ENCODE peak calls at places on chromosomes 13 and 19, in ten cellular contexts. W, G, P, B, Z, M, X, V, J and F are unnamed samples.

GRCh38 chr19:4144666-4145261 is 8.7 kb upstream of the CREB3L3 start:
- DNase-seq in P (no peak), M (no peak), X (no peak), J (no peak), V (no peak), B (no peak), Z (no peak), G (no peak), W (no peak), F (no peak)

GRCh38 chr19:35913589-35913988 is 5.5 kb upstream of the TYROBP start:
- DNase-seq in W (no peak), B (no peak), J (no peak), V (no peak), M (no peak), G (no peak), Z (no peak), X (no peak), P (no peak), F (no peak)

GRCh38 chr19:2061936-2062729 is 11.1 kb upstream of the MKNK2 start:
- DNase-seq in B (no peak), G (no peak), V (no peak), X (no peak), P (no peak), Z (no peak), W (no peak), M (no peak), J (peak), F (no peak)

GRCh38 chr13:110410000-110410399 is 102.9 kb downstream of the COL4A2 start:
- DNase-seq in M (no peak), Z (no peak), G (no peak), J (no peak), P (no peak), W (no peak), B (no peak), V (no peak), X (no peak), F (no peak)

GRCh38 chr19:6007866-6008265 is 29.9 kb upstream of the RANBP3 start:
- DNase-seq in B (no peak), M (no peak), J (no peak), V (no peak), X (peak), Z (no peak), G (no peak), P (no peak), W (no peak), F (no peak)

GRCh38 chr13:45162821-45163220 is 38.0 kb downstream of the KCTD4 start:
- DNase-seq in G (no peak), X (no peak), J (no peak), B (no peak), W (peak), V (no peak), Z (no peak), M (no peak), P (no peak), F (no peak)

GRCh38 chr19:56107626-56108351 is 13.3 kb downstream of the ZNF787 start:
- DNase-seq in J (peak), P (no peak), X (peak), Z (no peak), M (no peak), G (no peak), V (no peak), W (no peak), B (no peak), F (no peak)

GRCh38 chr19:15316498-15316897 is 15.8 kb downstream of the BRD4 start:
- DNase-seq in M (no peak), W (no peak), V (no peak), G (no peak), B (no peak), Z (no peak), X (no peak), J (peak), P (no peak), F (no peak)

GRCh38 chr13:46160474-46161066 is 21.4 kb downstream of the LCP1 start:
- DNase-seq in X (peak), Z (no peak), W (no peak), P (no peak), J (no peak), M (peak), G (no peak), V (no peak), B (peak), F (peak)

GRCh38 chr19:46759817-46760333 is 13.6 kb upstream of the STRN4 start:
- DNase-seq in V (no peak), P (no peak), Z (no peak), J (no peak), B (no peak), G (no peak), W (peak), X (peak), M (no peak), F (no peak)

GRCh38 chr13:28532226-28533048 is 37.5 kb upstream of the FLT1 start:
- DNase-seq in B (no peak), X (no peak), G (no peak), Z (no peak), W (no peak), P (no peak), V (no peak), J (no peak), M (no peak), F (no peak)

GRCh38 chr13:50162001-50162400 is 146.8 kb downstream of the KCNRG start:
- DNase-seq in J (no peak), B (no peak), X (no peak), P (no peak), G (no peak), W (no peak), Z (no peak), V (peak), M (peak), F (no peak)

GRCh38 chr13:30714629-30715028 is 20.7 kb upstream of the ALOX5AP start:
- DNase-seq in V (no peak), P (no peak), W (no peak), X (no peak), Z (no peak), M (no peak), G (no peak), B (no peak), J (no peak), F (no peak)

GRCh38 chr13:112970552-112971287 is 1.7 kb downstream of the MCF2L start:
- DNase-seq in B (no peak), V (no peak), Z (no peak), X (no peak), M (no peak), G (no peak), W (no peak), P (no peak), J (peak), F (no peak)

GRCh38 chr13:79692846-79693245 is 211.9 kb downstream of the NDFIP2 start:
- DNase-seq in G (no peak), J (no peak), B (no peak), W (no peak), P (no peak), Z (no peak), X (no peak), M (no peak), V (no peak), F (no peak)

GRCh38 chr13:80047406-80047805 is 293.5 kb downstream of the SPRY2 start:
- DNase-seq in G (no peak), B (no peak), W (peak), J (no peak), P (no peak), Z (no peak), X (no peak), V (no peak), M (no peak), F (no peak)

GRCh38 chr19:50330365-50331078 is 1.3 kb upstream of the KCNC3 start:
- DNase-seq in P (peak), X (peak), Z (peak), J (no peak), G (peak), B (peak), M (no peak), V (peak), W (no peak), F (peak)

GRCh38 chr13:49082653-49083536 is 107.2 kb downstream of the FNDC3A start:
- DNase-seq in B (no peak), P (no peak), J (no peak), G (no peak), Z (no peak), W (peak), M (no peak), V (no peak), X (no peak), F (no peak)

GRCh38 chr19:35037716-35038622 is 3.6 kb upstream of the HPN start:
- DNase-seq in G (no peak), Z (no peak), X (no peak), J (no peak), W (no peak), P (no peak), B (no peak), M (peak), V (peak), F (peak)

GRCh38 chr13:28239374-28239773 is 101.0 kb downstream of the PAN3 start:
- DNase-seq in M (no peak), J (no peak), B (no peak), P (no peak), G (no peak), V (no peak), W (peak), X (no peak), Z (no peak), F (no peak)

GRCh38 chr13:52001120-52001731 is 10.0 kb downstream of the ATP7B start:
- DNase-seq in W (no peak), V (no peak), G (no peak), X (no peak), M (peak), Z (no peak), B (no peak), J (no peak), P (no peak), F (peak)

GRCh38 chr13:112748947-112749346 is 59.1 kb downstream of the ATP11A start:
- DNase-seq in V (no peak), W (no peak), J (no peak), Z (no peak), X (no peak), B (no peak), G (no peak), M (no peak), P (no peak), F (peak)

GRCh38 chr19:48558018-48558684 is 6.2 kb downstream of the SULT2B1 start:
- DNase-seq in G (no peak), Z (no peak), J (no peak), X (no peak), W (no peak), V (no peak), B (no peak), M (no peak), P (no peak), F (no peak)

GRCh38 chr19:16626796-16627193 is 1.2 kb downstream of the MED26 start:
- DNase-seq in P (no peak), M (no peak), Z (no peak), G (peak), J (no peak), V (no peak), W (no peak), B (no peak), X (no peak), F (no peak)

GRCh38 chr19:38977445-38978314 is 2.1 kb upstream of the FBXO17 start:
- DNase-seq in X (peak), J (no peak), W (no peak), P (no peak), M (no peak), V (no peak), Z (no peak), G (peak), B (no peak), F (no peak)

GRCh38 chr13:29435125-29435911 is 160.2 kb downstream of the SLC7A1 start:
- DNase-seq in B (no peak), W (peak), J (no peak), P (no peak), V (no peak), X (no peak), Z (no peak), M (peak), G (no peak), F (no peak)

GRCh38 chr19:49930483-49931011 is 1.2 kb upstream of the NUP62 start:
- DNase-seq in V (no peak), G (no peak), J (no peak), B (no peak), Z (no peak), P (no peak), M (no peak), X (peak), W (no peak), F (no peak)

GRCh38 chr13:45068036-45069001 is 52.0 kb upstream of the GTF2F2 start:
- DNase-seq in B (peak), G (no peak), M (no peak), Z (no peak), P (no peak), V (no peak), J (no peak), W (no peak), X (no peak), F (no peak)

GRCh38 chr13:80313668-80314278 is 27.2 kb downstream of the SPRY2 start:
- DNase-seq in P (no peak), G (no peak), Z (no peak), M (no peak), B (no peak), V (no peak), J (no peak), X (no peak), W (no peak), F (no peak)

GRCh38 chr13:101474419-101474957 is 22.0 kb downstream of the ITGBL1 start:
- DNase-seq in Z (no peak), G (no peak), M (peak), W (peak), J (no peak), X (no peak), B (no peak), P (no peak), V (peak), F (peak)